ENCODE peak calls at places on chromosomes 11 and 22, in four cellular contexts. R is AG04450, L is lower lobe of right lung, X is AG09309. J is an unnamed sample.

GRCh38 chr22:27772370-27773235 is 29.0 kb downstream of the MN1 start:
- DNase-seq in L (no peak), X (no peak), R (no peak), J (no peak)

GRCh38 chr11:66996609-66997273 is 21.6 kb downstream of the C11orf86 start:
- DNase-seq in R (peak; percentile 24), X (peak; percentile 11), L (no peak), J (no peak)

GRCh38 chr22:23531283-23531921 is 48.7 kb downstream of the IGLL1 start:
- DNase-seq in L (peak; percentile 24), R (no peak), X (no peak), J (no peak)

GRCh38 chr22:43796567-43796966 is 15.5 kb downstream of the EFCAB6 start:
- DNase-seq in R (peak; percentile 13), L (no peak), X (peak; percentile 53), J (no peak)

GRCh38 chr11:6418199-6418957 is 516 bp downstream of the APBB1 start:
- DNase-seq in R (no peak), X (no peak), L (no peak), J (no peak)

GRCh38 chr11:68503792-68504191 is 43.2 kb downstream of the PPP6R3 start:
- DNase-seq in X (no peak), L (peak; percentile 79), R (no peak), J (no peak)

GRCh38 chr11:84558085-84558905 is 1068.8 kb downstream of the DLG2 start:
- DNase-seq in X (no peak), R (peak; percentile 4), L (no peak), J (peak; percentile 45)

GRCh38 chr11:70483077-70483861 is 84.9 kb downstream of the CTTN start:
- DNase-seq in L (peak; percentile 85), R (peak; percentile 7), X (no peak), J (peak; percentile 31)

GRCh38 chr11:126282361-126282741 is 542 bp upstream of the TIRAP start:
- DNase-seq in L (no peak), X (no peak), R (no peak), J (no peak)

GRCh38 chr22:46050451-46050845 is 73.5 kb upstream of the WNT7B start:
- DNase-seq in R (no peak), L (no peak), X (no peak), J (no peak)

GRCh38 chr11:61186504-61186903 is 16.8 kb upstream of the PGA3 start:
- DNase-seq in L (no peak), R (no peak), X (no peak), J (no peak)

GRCh38 chr11:46075168-46075567 is 46.1 kb downstream of the PHF21A start:
- DNase-seq in L (no peak), X (no peak), R (peak; percentile 54), J (peak; percentile 70)

GRCh38 chr11:76880314-76880713 is 19.6 kb downstream of the ACER3 start:
- DNase-seq in R (no peak), L (no peak), X (no peak), J (no peak)

GRCh38 chr11:26584818-26585217 is 12.8 kb upstream of the MUC15 start:
- DNase-seq in L (no peak), X (no peak), R (no peak), J (no peak)

GRCh38 chr11:128720522-128720985 is 26.7 kb downstream of the FLI1 start:
- DNase-seq in R (no peak), X (no peak), L (peak; percentile 48), J (no peak)

GRCh38 chr11:120108154-120108784 is 29.6 kb downstream of the TRIM29 start:
- DNase-seq in X (no peak), L (peak; percentile 76), R (peak; percentile 8), J (peak; percentile 4)

GRCh38 chr11:86089659-86090058 is 20.8 kb upstream of the PICALM start:
- DNase-seq in X (peak; percentile 80), L (no peak), R (no peak), J (peak; percentile 89)

GRCh38 chr11:123111465-123111864 is 49.5 kb upstream of the HSPA8 start:
- DNase-seq in X (no peak), R (no peak), L (no peak), J (no peak)

GRCh38 chr22:31286360-31287255 is 5.7 kb downstream of the PIK3IP1 start:
- DNase-seq in L (no peak), R (no peak), X (no peak), J (no peak)

GRCh38 chr11:83257638-83258229 is 28.4 kb downstream of the CCDC90B start:
- DNase-seq in L (no peak), R (no peak), X (peak; percentile 88), J (peak; percentile 46)

GRCh38 chr22:27195104-27195503 is 537.7 kb downstream of the MIAT start:
- DNase-seq in X (no peak), L (no peak), R (no peak), J (no peak)

GRCh38 chr11:67563354-67564114 is 20.1 kb upstream of the GSTP1 start:
- DNase-seq in X (peak; percentile 17), R (peak; percentile 72), L (no peak), J (peak; percentile 60)

GRCh38 chr22:31800065-31800464 is 46.2 kb downstream of the DEPDC5 start:
- DNase-seq in X (no peak), R (peak; percentile 23), L (no peak), J (no peak)

GRCh38 chr22:42188808-42189447 is 58.3 kb upstream of the CYP2D6 start:
- DNase-seq in L (no peak), X (no peak), R (no peak), J (no peak)

GRCh38 chr22:22871536-22872278 is 15.9 kb upstream of the IGLL5 start:
- DNase-seq in L (no peak), X (no peak), R (no peak), J (no peak)

GRCh38 chr11:10916674-10917073 is 58.8 kb upstream of the ZBED5 start:
- DNase-seq in R (no peak), X (no peak), L (no peak), J (no peak)

GRCh38 chr22:37275622-37276021 is 6.7 kb upstream of the CYTH4 start:
- DNase-seq in X (no peak), R (no peak), L (peak; percentile 2), J (no peak)

GRCh38 chr11:30107899-30108298 is 91.1 kb upstream of the KCNA4 start:
- DNase-seq in R (no peak), X (peak; percentile 1), L (no peak), J (peak; percentile 22)

GRCh38 chr22:42947211-42947990 is 67.5 kb downstream of the PACSIN2 start:
- DNase-seq in R (no peak), X (no peak), L (no peak), J (no peak)

GRCh38 chr22:20430641-20431519 is 6.7 kb downstream of the SCARF2 start:
- DNase-seq in X (no peak), R (no peak), L (peak; percentile 70), J (no peak)

GRCh38 chr22:20428496-20429253 is 8.9 kb downstream of the SCARF2 start:
- DNase-seq in L (peak; percentile 44), R (no peak), X (no peak), J (no peak)

GRCh38 chr22:20429254-20430100 is 8.1 kb downstream of the SCARF2 start:
- DNase-seq in L (peak; percentile 84), X (no peak), R (no peak), J (no peak)

GRCh38 chr22:20431520-20432237 is 5.9 kb downstream of the SCARF2 start:
- DNase-seq in X (no peak), L (peak; percentile 51), R (no peak), J (no peak)

GRCh38 chr22:20430101-20430640 is 7.5 kb downstream of the SCARF2 start:
- DNase-seq in X (no peak), L (peak; percentile 42), R (no peak), J (no peak)
- H3K4me3 ChIP-seq in X (no peak overlapping the region), L (peak overlapping the region; percentile 54), R (no peak overlapping the region), J (no peak overlapping the region)

DNA sequence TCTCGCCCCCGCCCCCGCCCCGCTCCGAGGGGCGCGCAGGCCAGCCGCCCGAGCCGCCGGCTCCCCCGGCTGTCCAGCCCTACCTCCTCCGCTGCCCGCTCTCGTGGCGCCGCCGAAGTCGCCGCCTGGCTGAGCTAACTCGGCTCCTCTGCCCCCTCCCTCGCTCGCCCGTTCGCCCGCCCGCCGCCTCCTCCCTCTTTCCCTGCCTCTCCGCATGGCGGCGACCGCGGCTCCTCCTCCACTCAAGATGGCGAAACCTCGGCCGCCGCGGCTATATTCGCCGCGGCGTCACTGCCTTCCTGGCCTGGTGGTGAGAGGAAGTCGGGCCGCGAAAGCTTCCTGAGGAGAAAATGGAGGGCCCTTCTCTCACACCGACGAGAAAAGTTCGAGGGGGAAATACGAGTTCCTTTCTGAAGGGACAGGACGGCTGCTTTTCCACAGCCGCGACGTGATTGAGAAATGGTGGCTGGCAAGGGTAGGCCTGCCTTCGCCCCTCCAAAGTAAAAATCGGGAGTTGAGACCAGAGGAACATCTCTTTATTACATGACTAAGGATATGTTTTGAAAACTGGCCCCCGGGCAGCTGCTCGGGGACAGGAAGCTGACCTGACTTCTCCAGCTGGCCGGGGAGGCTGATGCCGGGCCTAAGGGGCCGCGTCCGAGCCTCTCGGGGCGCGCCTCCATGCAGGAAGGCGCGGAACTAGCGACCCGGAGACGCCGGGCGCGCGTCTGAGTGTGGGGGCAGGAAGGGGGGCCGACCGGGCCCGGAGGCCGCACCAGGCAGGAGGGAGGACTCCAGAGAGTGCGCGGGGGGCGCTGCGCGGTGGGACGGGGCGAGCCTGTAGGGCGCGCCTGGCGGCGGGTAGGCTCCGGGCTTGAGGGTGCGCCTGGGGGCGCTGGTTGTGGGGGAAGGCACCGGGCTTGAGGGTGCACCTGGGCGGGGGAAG is at the start of gene DDX6:
- DNase-seq in L (peak; percentile 96), R (peak; percentile 58), X (peak; percentile 44), J (peak; percentile 63)
- TF ChIP-seq CTCF in L (peak; percentile 36), R (peak; percentile 39), X (peak; percentile 36), J (peak; percentile 15)

GRCh38 chr11:2138075-2138435 is 1.1 kb downstream of the IGF2 start:
- DNase-seq in L (peak; percentile 48), X (no peak), R (no peak), J (no peak)

GRCh38 chr11:2138436-2139117 is 612 bp downstream of the IGF2 start:
- DNase-seq in X (no peak), R (no peak), L (no peak), J (no peak)

GRCh38 chr11:2139691-2140337 is 625 bp upstream of the IGF2 start:
- DNase-seq in R (no peak), X (no peak), L (no peak), J (no peak)

GRCh38 chr11:2140411-2141400 is 1.5 kb upstream of the IGF2 start:
- DNase-seq in L (peak; percentile 35), X (no peak), R (no peak), J (no peak)

GRCh38 chr11:2139118-2139490 is at the start of gene IGF2:
- DNase-seq in R (no peak), X (no peak), L (no peak), J (no peak)
- H3K4me3 ChIP-seq in R (peak within 1 kb of the TSS; percentile 38), X (peak within 1 kb of the TSS; percentile 16), L (peak within 1 kb of the TSS; percentile 37), J (peak within 1 kb of the TSS; percentile 44)

DNA sequence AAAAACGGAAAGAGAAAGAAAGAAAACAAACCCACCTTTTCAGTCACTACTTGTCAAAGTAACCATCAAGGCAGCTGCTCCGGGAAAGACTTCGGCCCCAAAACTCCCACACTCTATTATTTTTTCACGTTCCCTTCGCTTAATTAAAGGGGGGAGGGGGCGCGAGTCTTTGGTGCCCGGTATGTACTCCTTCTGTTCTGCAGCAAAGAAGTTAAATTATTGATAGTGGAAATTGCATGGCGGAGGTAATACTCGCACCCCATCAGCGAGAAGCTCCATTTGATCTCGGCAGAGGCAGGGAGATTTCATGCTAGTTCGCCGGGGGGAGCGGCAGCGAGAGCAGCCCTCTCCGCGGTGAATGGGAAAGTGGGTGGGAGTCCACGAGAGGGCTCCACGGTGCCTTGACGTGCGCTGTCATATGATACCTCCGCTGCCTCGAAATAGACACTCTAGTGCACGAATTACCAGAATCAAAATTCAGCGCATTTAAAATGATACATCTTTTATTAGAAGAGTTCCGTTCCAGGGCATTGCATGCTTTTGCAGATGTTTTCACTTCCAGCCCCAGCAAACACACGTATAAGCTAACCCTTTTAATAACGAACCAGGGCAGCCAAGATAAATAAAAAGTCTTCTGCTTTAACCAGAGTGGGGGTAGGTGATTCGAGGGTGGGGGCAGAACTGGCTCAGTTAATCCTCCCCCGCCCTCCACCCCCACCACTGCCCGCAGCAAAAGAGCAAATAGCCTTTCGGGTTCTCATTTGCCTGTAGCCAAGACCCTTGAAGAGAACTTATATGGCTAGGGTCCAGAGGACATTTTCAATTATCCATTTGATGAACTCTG is 1.2 kb upstream of the BDNF start:
- DNase-seq in R (no peak), X (peak; percentile 71), L (no peak), J (no peak)
- TF ChIP-seq CTCF in R (peak; percentile 48), X (peak; percentile 45), L (no peak), J (peak; percentile 22)

J was measured in astrocyte of the cerebellum.